ENCODE peak calls at places on chromosome 14, in five cellular contexts. One of them, this sample, is unnamed.

GRCh38 chr14:105857223-105857815 is 330.9 kb downstream of the TMEM121 start:
- DNase-seq in stomach: no peak
- DNase-seq in NAMALWA: peak; percentile 18
- DNase-seq in NCI-H460: no peak
- DNase-seq in T-helper 9 cell: no peak
- DNase-seq in this sample: no peak

GRCh38 chr14:49860988-49861387 is 8.4 kb upstream of the NEMF start:
- DNase-seq in stomach: no peak
- DNase-seq in NAMALWA: no peak
- DNase-seq in NCI-H460: no peak
- DNase-seq in T-helper 9 cell: no peak
- DNase-seq in this sample: no peak

GRCh38 chr14:100114109-100114765 is 45.2 kb downstream of the DEGS2 start:
- DNase-seq in stomach: no peak
- DNase-seq in NAMALWA: no peak
- DNase-seq in NCI-H460: no peak
- DNase-seq in T-helper 9 cell: no peak
- DNase-seq in this sample: no peak

GRCh38 chr14:99531221-99532096 is 50.2 kb downstream of the CCNK start:
- DNase-seq in stomach: no peak
- DNase-seq in NAMALWA: no peak
- DNase-seq in NCI-H460: no peak
- DNase-seq in T-helper 9 cell: no peak
- DNase-seq in this sample: no peak

GRCh38 chr14:39109893-39110715 is 4.0 kb upstream of the GEMIN2 start:
- DNase-seq in stomach: no peak
- DNase-seq in NAMALWA: no peak
- DNase-seq in NCI-H460: no peak
- DNase-seq in T-helper 9 cell: no peak
- DNase-seq in this sample: no peak

GRCh38 chr14:91801358-91801757 is 66.0 kb downstream of the TC2N start:
- DNase-seq in stomach: no peak
- DNase-seq in NAMALWA: no peak
- DNase-seq in NCI-H460: no peak
- DNase-seq in T-helper 9 cell: no peak
- DNase-seq in this sample: no peak

GRCh38 chr14:60760648-60761364 is 26.2 kb downstream of the MNAT1 start:
- DNase-seq in stomach: no peak
- DNase-seq in NAMALWA: no peak
- DNase-seq in NCI-H460: no peak
- DNase-seq in T-helper 9 cell: no peak
- DNase-seq in this sample: no peak

GRCh38 chr14:96086574-96087077 is 47.5 kb downstream of the C14orf132 start:
- DNase-seq in stomach: no peak
- DNase-seq in NAMALWA: no peak
- DNase-seq in NCI-H460: no peak
- DNase-seq in T-helper 9 cell: no peak
- DNase-seq in this sample: no peak

GRCh38 chr14:26729851-26730250 is 132.0 kb upstream of the NOVA1 start:
- DNase-seq in stomach: no peak
- DNase-seq in NAMALWA: no peak
- DNase-seq in NCI-H460: no peak
- DNase-seq in T-helper 9 cell: no peak
- DNase-seq in this sample: no peak

GRCh38 chr14:36217027-36217426 is 40.5 kb upstream of the PTCSC3 start:
- DNase-seq in stomach: peak; percentile 44
- DNase-seq in NAMALWA: no peak
- DNase-seq in NCI-H460: no peak
- DNase-seq in T-helper 9 cell: no peak
- DNase-seq in this sample: no peak

GRCh38 chr14:103897075-103897947 is 30.9 kb upstream of the TDRD9 start:
- DNase-seq in stomach: peak; percentile 93
- DNase-seq in NAMALWA: no peak
- DNase-seq in NCI-H460: no peak
- DNase-seq in T-helper 9 cell: no peak
- DNase-seq in this sample: no peak

GRCh38 chr14:51219473-51220448 is 20.3 kb upstream of the TMX1 start:
- DNase-seq in stomach: no peak
- DNase-seq in NAMALWA: peak; percentile 18
- DNase-seq in NCI-H460: peak; percentile 25
- DNase-seq in T-helper 9 cell: no peak
- DNase-seq in this sample: no peak

GRCh38 chr14:101843665-101844064 is 82.2 kb downstream of the PPP2R5C start:
- DNase-seq in stomach: no peak
- DNase-seq in NAMALWA: peak; percentile 97
- DNase-seq in NCI-H460: no peak
- DNase-seq in T-helper 9 cell: peak; percentile 46
- DNase-seq in this sample: no peak

GRCh38 chr14:72577521-72577920 is 316.4 kb downstream of the DPF3 start:
- DNase-seq in stomach: no peak
- DNase-seq in NAMALWA: no peak
- DNase-seq in NCI-H460: no peak
- DNase-seq in T-helper 9 cell: no peak
- DNase-seq in this sample: no peak

GRCh38 chr14:94173471-94173884 is 644 bp upstream of the PPP4R4 start:
- DNase-seq in stomach: no peak
- DNase-seq in NAMALWA: no peak
- DNase-seq in NCI-H460: no peak
- DNase-seq in T-helper 9 cell: no peak
- DNase-seq in this sample: no peak

GRCh38 chr14:26255213-26255612 is 342.6 kb downstream of the NOVA1 start:
- DNase-seq in stomach: no peak
- DNase-seq in NAMALWA: peak; percentile 4
- DNase-seq in NCI-H460: peak; percentile 27
- DNase-seq in T-helper 9 cell: no peak
- DNase-seq in this sample: no peak

GRCh38 chr14:61388173-61388975 is 67.0 kb downstream of the PRKCH start:
- DNase-seq in stomach: no peak
- DNase-seq in NAMALWA: no peak
- DNase-seq in NCI-H460: no peak
- DNase-seq in T-helper 9 cell: no peak
- DNase-seq in this sample: no peak

GRCh38 chr14:56004807-56005579 is 113.2 kb upstream of the PELI2 start:
- DNase-seq in stomach: peak; percentile 53
- DNase-seq in NAMALWA: no peak
- DNase-seq in NCI-H460: peak; percentile 30
- DNase-seq in T-helper 9 cell: no peak
- DNase-seq in this sample: no peak

GRCh38 chr14:99538733-99539132 is 57.5 kb downstream of the CCNK start:
- DNase-seq in stomach: no peak
- DNase-seq in NAMALWA: no peak
- DNase-seq in NCI-H460: no peak
- DNase-seq in T-helper 9 cell: no peak
- DNase-seq in this sample: no peak

GRCh38 chr14:49770212-49770817 is 2.4 kb downstream of the KLHDC2 start:
- DNase-seq in stomach: peak; percentile 63
- DNase-seq in NAMALWA: no peak
- DNase-seq in NCI-H460: peak; percentile 6
- DNase-seq in T-helper 9 cell: no peak
- DNase-seq in this sample: no peak

GRCh38 chr14:88882236-88882635 is 57.8 kb downstream of the TTC8 start:
- DNase-seq in stomach: no peak
- DNase-seq in NAMALWA: no peak
- DNase-seq in NCI-H460: no peak
- DNase-seq in T-helper 9 cell: no peak
- DNase-seq in this sample: no peak

GRCh38 chr14:78448483-78449094 is 278.4 kb downstream of the NRXN3 start:
- DNase-seq in stomach: peak; percentile 53
- DNase-seq in NAMALWA: peak; percentile 68
- DNase-seq in NCI-H460: peak; percentile 8
- DNase-seq in T-helper 9 cell: no peak
- DNase-seq in this sample: peak; percentile 22

GRCh38 chr14:90354551-90355298 is 23.0 kb upstream of the NRDE2 start:
- DNase-seq in stomach: no peak
- DNase-seq in NAMALWA: no peak
- DNase-seq in NCI-H460: no peak
- DNase-seq in T-helper 9 cell: no peak
- DNase-seq in this sample: no peak

GRCh38 chr14:71891185-71891584 is 41.0 kb upstream of the RGS6 start:
- DNase-seq in stomach: no peak
- DNase-seq in NAMALWA: no peak
- DNase-seq in NCI-H460: no peak
- DNase-seq in T-helper 9 cell: no peak
- DNase-seq in this sample: no peak

GRCh38 chr14:41167040-41167439 is 439.6 kb upstream of the LRFN5 start:
- DNase-seq in stomach: no peak
- DNase-seq in NAMALWA: no peak
- DNase-seq in NCI-H460: no peak
- DNase-seq in T-helper 9 cell: no peak
- DNase-seq in this sample: no peak

GRCh38 chr14:59407246-59407615 is 57.9 kb downstream of the GPR135 start:
- DNase-seq in stomach: no peak
- DNase-seq in NAMALWA: no peak
- DNase-seq in NCI-H460: no peak
- DNase-seq in T-helper 9 cell: no peak
- DNase-seq in this sample: no peak

GRCh38 chr14:34766060-34766459 is 51.7 kb upstream of the CFL2 start:
- DNase-seq in stomach: no peak
- DNase-seq in NAMALWA: no peak
- DNase-seq in NCI-H460: no peak
- DNase-seq in T-helper 9 cell: no peak
- DNase-seq in this sample: no peak

GRCh38 chr14:96827310-96827709 is 30.1 kb downstream of the VRK1 start:
- DNase-seq in stomach: no peak
- DNase-seq in NAMALWA: no peak
- DNase-seq in NCI-H460: no peak
- DNase-seq in T-helper 9 cell: no peak
- DNase-seq in this sample: no peak

GRCh38 chr14:23142826-23143225 is 23.8 kb upstream of the CEBPE start:
- DNase-seq in stomach: no peak
- DNase-seq in NAMALWA: no peak
- DNase-seq in NCI-H460: no peak
- DNase-seq in T-helper 9 cell: no peak
- DNase-seq in this sample: no peak

GRCh38 chr14:50964683-50965390 is 20.6 kb upstream of the PYGL start:
- DNase-seq in stomach: peak; percentile 54
- DNase-seq in NAMALWA: no peak
- DNase-seq in NCI-H460: no peak
- DNase-seq in T-helper 9 cell: no peak
- DNase-seq in this sample: peak; percentile 71

GRCh38 chr14:22737052-22737451 is 29.4 kb upstream of the OXA1L start:
- DNase-seq in stomach: no peak
- DNase-seq in NAMALWA: no peak
- DNase-seq in NCI-H460: no peak
- DNase-seq in T-helper 9 cell: no peak
- DNase-seq in this sample: no peak

GRCh38 chr14:29601559-29602109 is 326.0 kb downstream of the PRKD1 start:
- DNase-seq in stomach: no peak
- DNase-seq in NAMALWA: no peak
- DNase-seq in NCI-H460: no peak
- DNase-seq in T-helper 9 cell: no peak
- DNase-seq in this sample: no peak